ENCODE peak calls at places on chromosomes 5 and 9, in four cellular contexts. One of them, this sample, is unnamed.

GRCh38 chr5:35319231-35320002 is 89.1 kb upstream of the PRLR start:
- DNase-seq in GM12878: peak; percentile 96
- DNase-seq in H1: no peak
- DNase-seq in HepG2: no peak
- DNase-seq in this sample: no peak

GRCh38 chr9:120740135-120740534 is 25.9 kb upstream of the MEGF9 start:
- DNase-seq in HepG2: no peak
- DNase-seq in H1: no peak
- DNase-seq in GM12878: no peak
- DNase-seq in this sample: no peak

GRCh38 chr9:118782790-118783463 is 586.3 kb downstream of the BRINP1 start:
- DNase-seq in H1: no peak
- DNase-seq in HepG2: no peak
- DNase-seq in GM12878: no peak
- DNase-seq in this sample: no peak

GRCh38 chr9:114930063-114930812 is at the start of gene TNFSF8:
- DNase-seq in HepG2: no peak
- DNase-seq in H1: no peak
- DNase-seq in GM12878: no peak
- DNase-seq in this sample: no peak

GRCh38 chr9:135254176-135255032 is 166.9 kb downstream of the OLFM1 start:
- DNase-seq in GM12878: no peak
- DNase-seq in HepG2: no peak
- DNase-seq in H1: no peak
- DNase-seq in this sample: no peak

GRCh38 chr5:35856186-35857003 is at the start of gene IL7R:
- DNase-seq in H1: no peak
- DNase-seq in GM12878: no peak
- DNase-seq in HepG2: no peak
- DNase-seq in this sample: no peak

GRCh38 chr9:105963700-105964099 is 269.4 kb downstream of the TMEM38B start:
- DNase-seq in H1: no peak
- DNase-seq in HepG2: no peak
- DNase-seq in GM12878: no peak
- DNase-seq in this sample: no peak

GRCh38 chr5:53109041-53109435 is 519 bp downstream of the MOCS2 start:
- DNase-seq in GM12878: peak; percentile 13
- DNase-seq in HepG2: peak; percentile 35
- DNase-seq in H1: no peak
- DNase-seq in this sample: no peak

GRCh38 chr5:29899583-29899982 is 1293.9 kb upstream of the CDH6 start:
- DNase-seq in HepG2: peak; percentile 24
- DNase-seq in GM12878: no peak
- DNase-seq in H1: no peak
- DNase-seq in this sample: no peak

DNA sequence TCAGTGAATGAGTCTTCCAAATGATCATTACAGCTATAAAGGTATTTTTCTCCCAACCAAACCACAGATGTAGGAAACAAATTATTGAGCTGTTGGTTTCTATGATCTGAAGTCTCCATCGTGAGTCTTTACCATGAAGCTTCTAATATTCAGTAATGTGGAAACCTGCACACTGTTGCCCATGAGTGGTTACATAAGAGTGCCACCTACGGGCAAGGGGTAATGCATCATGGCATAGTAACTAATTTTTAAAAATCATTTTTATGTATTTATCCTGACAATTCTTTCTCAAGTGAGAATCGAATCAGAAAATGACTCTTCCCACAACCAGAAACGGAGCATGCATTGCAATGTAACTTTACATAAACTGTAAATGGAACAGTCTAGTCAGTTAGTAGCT is 282.5 kb upstream of the SMARCA2 start:
- DNase-seq in H1: no peak
- DNase-seq in GM12878: no peak
- DNase-seq in HepG2: no peak
- DNase-seq in this sample: no peak
- TF ChIP-seq SUZ12 in H1: no peak
- TF ChIP-seq SUZ12 in GM12878: no peak
- TF ChIP-seq SUZ12 in HepG2: no peak
- TF ChIP-seq SUZ12 in this sample: no peak

DNA sequence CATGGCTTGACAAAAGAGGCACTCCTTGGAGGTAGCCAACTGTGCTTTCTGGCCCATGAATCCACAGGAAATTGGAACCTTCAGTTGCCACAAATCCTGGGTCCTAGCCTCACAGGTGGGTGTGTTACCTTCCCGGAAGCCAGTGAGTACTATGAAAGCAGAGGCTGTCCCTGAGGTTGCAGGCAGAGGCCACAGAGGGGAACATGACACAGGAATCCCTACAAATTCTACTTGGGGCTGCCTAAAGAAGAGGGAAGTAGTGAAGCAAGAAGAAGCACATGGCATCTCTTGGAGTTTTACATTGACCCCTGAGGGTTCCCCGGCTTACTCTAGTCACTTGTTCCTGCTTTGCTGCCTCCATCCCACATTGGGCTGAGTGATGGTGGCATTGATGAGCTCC is 2.6 kb downstream of the SLC22A5 start:
- DNase-seq in GM12878: no peak
- DNase-seq in H1: no peak
- DNase-seq in HepG2: no peak
- DNase-seq in this sample: no peak
- H3K4me3 ChIP-seq in GM12878: no peak overlapping the region
- H3K4me3 ChIP-seq in H1: no peak overlapping the region
- H3K4me3 ChIP-seq in HepG2: no peak overlapping the region
- H3K4me3 ChIP-seq in this sample: no peak overlapping the region

GRCh38 chr9:96027271-96028131 is 152.0 kb downstream of the ERCC6L2 start:
- DNase-seq in HepG2: no peak
- DNase-seq in H1: no peak
- DNase-seq in GM12878: no peak
- DNase-seq in this sample: no peak
- H3K27me3 ChIP-seq in HepG2: no peaks in the 10 kb centered on the region
- H3K27me3 ChIP-seq in H1: peaks cover 62% of the 10 kb centered on the region
- H3K27me3 ChIP-seq in GM12878: peaks cover 11% of the 10 kb centered on the region
- H3K27me3 ChIP-seq in this sample: peaks cover 22% of the 10 kb centered on the region

GRCh38 chr5:7753596-7753995 is 97.3 kb downstream of the CFAP90 start:
- DNase-seq in H1: no peak
- DNase-seq in HepG2: no peak
- DNase-seq in GM12878: no peak
- DNase-seq in this sample: no peak

GRCh38 chr5:7756453-7756852 is 94.5 kb downstream of the CFAP90 start:
- DNase-seq in GM12878: no peak
- DNase-seq in H1: no peak
- DNase-seq in HepG2: no peak
- DNase-seq in this sample: no peak

GRCh38 chr5:7754490-7754889 is 96.4 kb downstream of the CFAP90 start:
- DNase-seq in HepG2: no peak
- DNase-seq in H1: no peak
- DNase-seq in GM12878: no peak
- DNase-seq in this sample: no peak

GRCh38 chr5:7755958-7756357 is 95.0 kb downstream of the CFAP90 start:
- DNase-seq in H1: no peak
- DNase-seq in GM12878: no peak
- DNase-seq in HepG2: no peak
- DNase-seq in this sample: no peak

GRCh38 chr5:7754997-7755596 is 95.8 kb downstream of the CFAP90 start:
- DNase-seq in H1: peak; percentile 56
- DNase-seq in HepG2: peak; percentile 11
- DNase-seq in GM12878: no peak
- DNase-seq in this sample: peak; percentile 42
- TF ChIP-seq SUZ12 in H1: no peak
- TF ChIP-seq SUZ12 in HepG2: no peak
- TF ChIP-seq SUZ12 in GM12878: no peak
- TF ChIP-seq SUZ12 in this sample: no peak

GRCh38 chr5:172731286-172732073 is 39.5 kb downstream of the DUSP1 start:
- DNase-seq in H1: no peak
- DNase-seq in GM12878: no peak
- DNase-seq in HepG2: peak; percentile 79
- DNase-seq in this sample: no peak

GRCh38 chr5:172733179-172733973 is 37.6 kb downstream of the DUSP1 start:
- DNase-seq in HepG2: peak; percentile 51
- DNase-seq in H1: no peak
- DNase-seq in GM12878: no peak
- DNase-seq in this sample: no peak

GRCh38 chr5:172735141-172735831 is 35.7 kb downstream of the DUSP1 start:
- DNase-seq in H1: no peak
- DNase-seq in HepG2: no peak
- DNase-seq in GM12878: no peak
- DNase-seq in this sample: no peak

GRCh38 chr5:172732201-172732865 is 38.7 kb downstream of the DUSP1 start:
- DNase-seq in GM12878: no peak
- DNase-seq in HepG2: no peak
- DNase-seq in H1: no peak
- DNase-seq in this sample: no peak

GRCh38 chr5:172733974-172734346 is 37.0 kb downstream of the DUSP1 start:
- DNase-seq in GM12878: no peak
- DNase-seq in H1: no peak
- DNase-seq in HepG2: no peak
- DNase-seq in this sample: no peak
- H3K4me3 ChIP-seq in GM12878: no peak overlapping the region
- H3K4me3 ChIP-seq in H1: no peak overlapping the region
- H3K4me3 ChIP-seq in HepG2: peak overlapping the region; percentile 37
- H3K4me3 ChIP-seq in this sample: no peak overlapping the region

GRCh38 chr9:21866302-21866701 is 63.9 kb downstream of the MTAP start:
- DNase-seq in HepG2: no peak
- DNase-seq in GM12878: no peak
- DNase-seq in H1: no peak
- DNase-seq in this sample: no peak

GRCh38 chr9:21872696-21873095 is 70.3 kb downstream of the MTAP start:
- DNase-seq in HepG2: no peak
- DNase-seq in GM12878: no peak
- DNase-seq in H1: no peak
- DNase-seq in this sample: no peak

GRCh38 chr9:21875893-21876292 is 73.5 kb downstream of the MTAP start:
- DNase-seq in HepG2: no peak
- DNase-seq in H1: no peak
- DNase-seq in GM12878: no peak
- DNase-seq in this sample: no peak

GRCh38 chr9:21873540-21874221 is 71.2 kb downstream of the MTAP start:
- DNase-seq in GM12878: no peak
- DNase-seq in HepG2: no peak
- DNase-seq in H1: no peak
- DNase-seq in this sample: no peak

GRCh38 chr9:21871256-21871975 is 69.0 kb downstream of the MTAP start:
- DNase-seq in GM12878: no peak
- DNase-seq in HepG2: no peak
- DNase-seq in H1: no peak
- DNase-seq in this sample: no peak
- H3K27me3 ChIP-seq in GM12878: no peaks in the 10 kb centered on the region
- H3K27me3 ChIP-seq in HepG2: no peaks in the 10 kb centered on the region
- H3K27me3 ChIP-seq in H1: no peaks in the 10 kb centered on the region
- H3K27me3 ChIP-seq in this sample: no peaks in the 10 kb centered on the region

GRCh38 chr5:55154893-55155292 is 5.1 kb upstream of the GPX8 start:
- DNase-seq in GM12878: no peak
- DNase-seq in H1: no peak
- DNase-seq in HepG2: no peak
- DNase-seq in this sample: no peak

GRCh38 chr5:55149396-55149795 is 10.6 kb upstream of the GPX8 start:
- DNase-seq in GM12878: no peak
- DNase-seq in H1: no peak
- DNase-seq in HepG2: no peak
- DNase-seq in this sample: no peak

GRCh38 chr5:55146543-55147151 is 13.3 kb upstream of the GPX8 start:
- DNase-seq in HepG2: peak; percentile 71
- DNase-seq in GM12878: peak; percentile 31
- DNase-seq in H1: peak; percentile 80
- DNase-seq in this sample: peak; percentile 76

DNA sequence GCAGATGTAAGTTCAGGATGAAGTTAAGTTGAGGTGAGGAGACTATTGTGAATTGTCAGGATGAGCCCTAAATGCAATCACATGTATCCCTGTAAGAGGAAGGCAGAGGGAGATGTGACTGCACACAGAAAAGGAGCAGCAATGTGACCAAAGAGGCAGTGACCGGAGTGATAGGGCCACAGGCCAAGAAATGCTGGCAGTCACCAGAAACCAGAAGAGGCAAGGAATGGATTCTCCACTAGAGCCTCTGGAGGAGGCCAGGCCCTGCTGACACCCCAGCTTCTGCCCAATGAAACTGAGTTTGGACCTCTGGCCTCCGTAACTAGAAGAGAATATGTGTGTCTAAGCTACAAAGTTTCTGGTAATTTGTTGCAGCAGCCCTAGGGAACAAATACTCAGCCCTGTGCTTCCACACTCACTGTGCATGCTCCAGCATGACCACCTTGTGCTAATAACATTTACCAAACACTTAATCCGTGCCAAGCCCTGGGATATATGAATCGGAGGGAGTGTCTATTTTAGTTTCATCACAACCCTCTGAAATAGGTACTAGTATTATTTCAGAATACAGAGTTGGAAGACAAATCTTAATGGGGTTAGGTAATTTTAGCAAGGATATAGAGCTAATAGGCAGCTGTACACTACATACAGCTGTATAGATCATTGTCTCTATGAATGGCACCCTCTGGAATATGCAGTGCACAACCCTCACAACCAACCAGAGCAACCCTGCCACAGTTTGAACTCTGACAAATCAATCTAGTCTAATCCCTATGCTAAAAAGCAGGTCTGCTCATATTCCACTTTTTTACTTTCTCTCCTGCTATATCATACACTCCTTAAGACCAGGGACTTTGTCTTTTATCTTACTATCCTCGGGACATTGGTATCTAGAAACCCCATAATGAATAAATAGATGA is 7.8 kb upstream of the GPX8 start:
- DNase-seq in H1: no peak
- DNase-seq in GM12878: no peak
- DNase-seq in HepG2: no peak
- DNase-seq in this sample: no peak
- TF ChIP-seq SUZ12 in H1: no peak
- TF ChIP-seq SUZ12 in GM12878: no peak
- TF ChIP-seq SUZ12 in HepG2: no peak
- TF ChIP-seq SUZ12 in this sample: no peak

This sample was measured in NT2/D1.